ENCODE peak calls at places on chromosomes 3 and 15, in four cellular contexts. X is HEK293T, R is HepG2, O is GM12878. S is an unnamed sample.

GRCh38 chr15:74055804-74056203 is 26.5 kb downstream of the GOLGA6A start:
- DNase-seq in X (no peak), R (no peak), O (no peak), S (no peak)

GRCh38 chr3:5411786-5412185 is 224.3 kb downstream of the EDEM1 start:
- DNase-seq in X (no peak), R (no peak), O (no peak), S (no peak)

GRCh38 chr3:58419782-58420512 is 13.7 kb downstream of the PDHB start:
- DNase-seq in X (no peak), R (no peak), O (peak), S (no peak)

GRCh38 chr15:39896837-39897236 is 23.2 kb downstream of the GPR176 start:
- DNase-seq in X (no peak), R (no peak), O (no peak), S (no peak)

GRCh38 chr3:179234244-179234643 is 16.7 kb downstream of the KCNMB3 start:
- DNase-seq in X (no peak), R (no peak), O (no peak), S (no peak)

GRCh38 chr3:73086071-73086494 is 24.6 kb downstream of the EBLN2 start:
- DNase-seq in X (peak), R (peak), O (no peak), S (peak)

GRCh38 chr3:127566801-127567200 is 23.7 kb downstream of the TPRA1 start:
- DNase-seq in X (no peak), R (no peak), O (no peak), S (no peak)

GRCh38 chr15:90266061-90266431 is 574 bp downstream of the NGRN start:
- DNase-seq in X (peak), R (no peak), O (no peak), S (peak)

GRCh38 chr3:9036327-9037112 is 73.2 kb upstream of the RAD18 start:
- DNase-seq in X (no peak), R (no peak), O (no peak), S (no peak)

GRCh38 chr3:122874116-122874515 is 79.2 kb downstream of the SLC49A4 start:
- DNase-seq in X (no peak), R (no peak), O (no peak), S (peak)

GRCh38 chr15:69574506-69574905 is 121.9 kb downstream of the RPLP1 start:
- DNase-seq in X (no peak), R (no peak), O (no peak), S (no peak)

GRCh38 chr3:146834917-146835316 is 229.8 kb upstream of the PLSCR5 start:
- DNase-seq in X (no peak), R (no peak), O (no peak), S (no peak)

GRCh38 chr3:174614046-174614445 is 245.1 kb upstream of the NAALADL2 start:
- DNase-seq in X (no peak), R (no peak), O (no peak), S (no peak)

GRCh38 chr3:2071531-2071930 is 27.1 kb upstream of the CNTN4 start:
- DNase-seq in X (no peak), R (no peak), O (no peak), S (no peak)

GRCh38 chr3:146803746-146804145 is 198.6 kb upstream of the PLSCR5 start:
- DNase-seq in X (no peak), R (no peak), O (no peak), S (no peak)

GRCh38 chr15:94075349-94075748 is 156.0 kb upstream of the MCTP2 start:
- DNase-seq in X (no peak), R (no peak), O (no peak), S (no peak)

GRCh38 chr15:90862964-90863721 is 5.2 kb upstream of the FURIN start:
- DNase-seq in X (no peak), R (no peak), O (no peak), S (no peak)

GRCh38 chr3:179454887-179455286 is 3.6 kb upstream of the GNB4 start:
- DNase-seq in X (no peak), R (no peak), O (no peak), S (no peak)

GRCh38 chr3:52029053-52029452 is 27.3 kb downstream of the DUSP7 start:
- DNase-seq in X (no peak), R (no peak), O (no peak), S (peak)

GRCh38 chr3:79414821-79415220 is 353.0 kb downstream of the ROBO1 start:
- DNase-seq in X (no peak), R (no peak), O (no peak), S (no peak)

GRCh38 chr15:75037685-75038084 is 14.3 kb downstream of the PPCDC start:
- DNase-seq in X (no peak), R (no peak), O (no peak), S (no peak)

GRCh38 chr15:51866161-51866560 is 36.7 kb downstream of the TMOD3 start:
- DNase-seq in X (no peak), R (no peak), O (no peak), S (no peak)

GRCh38 chr3:29353807-29354206 is 72.9 kb downstream of the RBMS3 start:
- DNase-seq in X (no peak), R (no peak), O (no peak), S (no peak)

GRCh38 chr15:47376190-47376589 is 341.1 kb upstream of the SEMA6D start:
- DNase-seq in X (no peak), R (no peak), O (no peak), S (no peak)

GRCh38 chr3:15823092-15823491 is 25.3 kb upstream of the ANKRD28 start:
- DNase-seq in X (no peak), R (no peak), O (no peak), S (no peak)

GRCh38 chr3:137409584-137409983 is 354.5 kb upstream of the SOX14 start:
- DNase-seq in X (no peak), R (no peak), O (no peak), S (no peak)

GRCh38 chr15:52287114-52287513 is 8.5 kb downstream of the MYO5C start:
- DNase-seq in X (no peak), R (no peak), O (no peak), S (no peak)

GRCh38 chr3:58577269-58577821 is at the start of gene FAM107A:
- DNase-seq in X (peak), R (no peak), O (no peak), S (peak)

GRCh38 chr3:49937081-49937480 is 2.9 kb upstream of the RBM6 start:
- DNase-seq in X (no peak), R (no peak), O (no peak), S (no peak)

GRCh38 chr3:196189608-196190347 is 21.4 kb downstream of the ZDHHC19 start:
- DNase-seq in X (no peak), R (no peak), O (no peak), S (no peak)

GRCh38 chr3:10688126-10688525 is 127.9 kb upstream of the SLC6A11 start:
- DNase-seq in X (no peak), R (no peak), O (no peak), S (no peak)

GRCh38 chr15:62847900-62848489 is 194.6 kb upstream of the TPM1 start:
- DNase-seq in X (peak), R (peak), O (no peak), S (peak)
- TF ChIP-seq TARDBP in X (no peak), R (no peak), O (no peak), S (no peak)

GRCh38 chr15:56323435-56323834 is 41.8 kb upstream of the TEX9 start:
- DNase-seq in X (no peak), R (no peak), O (no peak), S (no peak)

GRCh38 chr15:56320861-56321260 is 44.4 kb upstream of the TEX9 start:
- DNase-seq in X (no peak), R (no peak), O (no peak), S (no peak)

GRCh38 chr15:56327721-56328502 is 37.3 kb upstream of the TEX9 start:
- DNase-seq in X (no peak), R (no peak), O (no peak), S (no peak)

GRCh38 chr15:56322444-56322843 is 42.8 kb upstream of the TEX9 start:
- DNase-seq in X (no peak), R (no peak), O (no peak), S (no peak)

GRCh38 chr15:56325186-56325585 is 40.0 kb upstream of the TEX9 start:
- DNase-seq in X (no peak), R (no peak), O (no peak), S (no peak)
- TF ChIP-seq TARDBP in X (no peak), R (no peak), O (no peak), S (no peak)

DNA sequence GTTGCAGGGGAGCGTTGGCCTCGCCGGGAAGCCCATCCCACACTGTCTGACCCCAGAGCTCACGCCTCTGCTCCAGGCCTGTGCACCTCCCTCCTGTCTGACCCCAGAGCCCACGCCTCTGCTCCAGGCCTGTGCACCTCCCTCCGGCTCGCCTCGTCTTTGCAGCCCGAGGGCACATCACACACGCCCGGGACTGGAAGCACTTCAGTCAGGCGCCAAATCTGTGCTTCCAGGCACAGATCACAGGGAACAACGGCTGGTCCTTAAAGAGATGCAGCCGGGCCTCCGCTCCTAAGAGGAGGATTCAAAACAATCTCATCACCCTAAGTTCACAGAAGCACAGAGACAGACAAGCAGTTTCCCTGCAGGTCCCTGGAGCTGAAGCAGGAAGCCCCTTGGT is 103.0 kb upstream of the RPL32 start:
- DNase-seq in X (no peak), R (no peak), O (no peak), S (no peak)
- TF ChIP-seq TARDBP in X (no peak), R (no peak), O (no peak), S (no peak)

GRCh38 chr15:64686130-64686735 is 89.2 kb downstream of the RBPMS2 start:
- DNase-seq in X (peak), R (peak), O (no peak), S (peak)
- TF ChIP-seq TARDBP in X (no peak), R (no peak), O (no peak), S (no peak)

GRCh38 chr15:58469432-58470353 is 37.9 kb downstream of the LIPC start:
- DNase-seq in X (no peak), R (peak), O (no peak), S (peak)

GRCh38 chr15:58473720-58474119 is 41.9 kb downstream of the LIPC start:
- DNase-seq in X (no peak), R (no peak), O (peak), S (no peak)

GRCh38 chr15:58472821-58473581 is 41.2 kb downstream of the LIPC start:
- DNase-seq in X (no peak), R (no peak), O (no peak), S (no peak)

GRCh38 chr15:58471341-58471740 is 39.5 kb downstream of the LIPC start:
- DNase-seq in X (no peak), R (no peak), O (no peak), S (no peak)

DNA sequence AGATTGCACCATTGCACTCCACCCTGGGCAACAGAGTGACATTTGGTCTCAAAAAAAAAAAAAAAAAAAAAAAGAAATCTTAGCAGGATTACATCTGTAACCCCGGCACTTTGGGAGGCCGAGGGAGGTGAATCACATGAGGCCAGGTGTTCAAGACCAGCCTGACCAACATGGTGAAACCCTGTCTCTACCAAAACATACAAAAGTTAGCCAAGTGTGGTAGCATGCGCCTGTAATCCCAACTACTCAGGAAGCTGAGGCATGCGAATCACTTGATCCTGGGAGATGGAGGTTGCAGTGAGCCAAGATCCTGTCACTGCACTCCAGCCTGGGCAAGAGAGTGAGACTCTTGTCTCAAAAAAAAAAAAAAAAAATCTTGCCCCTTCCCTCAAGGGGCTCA is 40.4 kb downstream of the LIPC start:
- DNase-seq in X (no peak), R (no peak), O (no peak), S (no peak)
- TF ChIP-seq TARDBP in X (no peak), R (no peak), O (no peak), S (no peak)

GRCh38 chr3:16935766-16936165 is 51.0 kb downstream of the PLCL2 start:
- DNase-seq in X (no peak), R (no peak), O (no peak), S (peak)
- TF ChIP-seq TARDBP in X (no peak), R (no peak), O (no peak), S (no peak)

DNA sequence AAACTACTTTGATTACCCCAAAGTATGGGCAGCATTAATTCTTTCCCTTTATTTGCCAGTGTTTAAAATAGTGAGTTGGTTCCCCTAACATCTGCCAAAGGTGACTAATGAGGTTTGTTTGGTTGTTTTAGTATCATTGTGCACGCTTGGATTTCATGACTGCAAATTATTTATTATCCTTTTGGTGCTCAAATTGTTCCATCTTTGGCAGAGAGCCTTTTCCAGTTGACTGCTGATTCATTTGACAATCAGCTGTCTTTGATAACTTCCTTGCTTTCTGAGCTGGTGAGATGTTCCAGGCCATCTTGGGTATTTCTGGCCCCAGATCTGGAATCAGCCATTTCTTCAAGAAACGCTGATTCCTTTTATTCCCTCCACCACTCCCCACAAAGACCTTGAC is 8.9 kb downstream of the DLEC1 start:
- DNase-seq in X (no peak), R (no peak), O (no peak), S (no peak)
- TF ChIP-seq TARDBP in X (no peak), R (no peak), O (no peak), S (no peak)

DNA sequence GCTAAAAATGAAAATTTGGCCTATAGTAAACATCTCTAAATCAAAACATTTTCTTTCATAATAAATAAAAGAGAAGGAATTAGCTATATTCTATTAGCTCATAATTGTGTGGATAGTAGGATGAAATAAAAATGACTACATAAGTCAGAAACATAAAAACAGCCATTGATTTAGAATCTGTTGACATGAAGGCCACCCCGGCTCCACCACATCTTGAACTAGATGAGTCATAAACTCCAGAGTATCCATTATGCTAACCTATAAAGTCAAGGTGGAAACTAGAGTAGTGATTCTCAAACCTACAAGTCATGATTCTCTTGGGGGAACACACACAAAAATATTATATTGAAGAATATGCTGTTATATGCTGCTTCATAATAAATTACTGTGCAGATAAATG is 831.0 kb downstream of the TUSC7 start:
- DNase-seq in X (peak), R (no peak), O (no peak), S (no peak)
- TF ChIP-seq TARDBP in X (no peak), R (no peak), O (no peak), S (no peak)

GRCh38 chr3:152103257-152103656 is 165.5 kb upstream of the MBNL1 start:
- DNase-seq in X (no peak), R (no peak), O (no peak), S (no peak)
- TF ChIP-seq TARDBP in X (no peak), R (no peak), O (no peak), S (no peak)